ENCODE peak calls at places on chromosomes 6 and 20, in five cellular contexts. F is transverse colon, T is A549, A is GM12878, S is H54. I is an unnamed sample.

GRCh38 chr20:38201356-38201755 is 36.3 kb upstream of the TGM2 start:
- DNase-seq in T (peak; percentile 62), A (no peak), S (peak; percentile 68), F (no peak), I (no peak)

GRCh38 chr20:33092361-33092760 is 12.9 kb downstream of the BPIFB4 start:
- DNase-seq in S (no peak), F (no peak), T (no peak), A (no peak), I (no peak)

GRCh38 chr6:131116755-131117360 is 18.4 kb upstream of the AKAP7 start:
- DNase-seq in T (peak; percentile 29), S (no peak), A (no peak), F (no peak), I (no peak)

GRCh38 chr6:34358389-34358906 is 34.0 kb downstream of the NUDT3 start:
- DNase-seq in F (no peak), S (no peak), A (no peak), T (no peak), I (no peak)

GRCh38 chr6:112198582-112198981 is 55.8 kb downstream of the LAMA4 start:
- DNase-seq in S (no peak), A (no peak), T (no peak), F (no peak), I (no peak)

GRCh38 chr20:47070176-47070575 is 175.5 kb downstream of the EYA2 start:
- DNase-seq in F (no peak), T (no peak), A (no peak), S (no peak), I (no peak)

GRCh38 chr6:12012231-12012565 is at the start of gene HIVEP1:
- DNase-seq in S (no peak), T (no peak), F (no peak), A (no peak), I (no peak)

GRCh38 chr6:54617730-54618129 is 228.8 kb upstream of the FAM83B start:
- DNase-seq in T (no peak), A (no peak), F (no peak), S (no peak), I (no peak)

GRCh38 chr6:28167068-28167467 is 25.4 kb downstream of the ZKSCAN8 start:
- DNase-seq in A (no peak), S (peak; percentile 5), F (no peak), T (no peak), I (no peak)

GRCh38 chr6:18211338-18211737 is 53.0 kb downstream of the DEK start:
- DNase-seq in A (peak; percentile 91), S (no peak), F (no peak), T (no peak), I (no peak)

GRCh38 chr6:54737247-54737646 is 109.3 kb upstream of the FAM83B start:
- DNase-seq in F (no peak), A (no peak), T (no peak), S (peak; percentile 10), I (no peak)

GRCh38 chr6:45724511-45724910 is 291.1 kb downstream of the CLIC5 start:
- DNase-seq in F (no peak), T (no peak), S (peak; percentile 38), A (no peak), I (no peak)

GRCh38 chr20:47181056-47181862 is 175.2 kb downstream of the ZMYND8 start:
- DNase-seq in S (peak; percentile 78), A (no peak), F (peak; percentile 14), T (peak; percentile 92), I (no peak)

GRCh38 chr6:12545837-12546658 is 170.5 kb upstream of the PHACTR1 start:
- DNase-seq in S (peak; percentile 35), A (no peak), T (peak; percentile 40), F (no peak), I (no peak)

GRCh38 chr20:62782893-62783278 is 13.4 kb upstream of the MRGBP start:
- DNase-seq in S (no peak), A (no peak), F (no peak), T (no peak), I (no peak)

GRCh38 chr6:148240463-148240845 is 102.2 kb upstream of the SASH1 start:
- DNase-seq in T (no peak), A (no peak), S (no peak), F (no peak), I (no peak)

GRCh38 chr6:69976591-69977090 is 110.3 kb downstream of the COL19A1 start:
- DNase-seq in F (no peak), S (no peak), T (no peak), A (no peak), I (no peak)

GRCh38 chr6:151452750-151453427 is 963 bp upstream of the RMND1 start:
- DNase-seq in S (no peak), A (no peak), T (no peak), F (peak; percentile 33), I (no peak)

GRCh38 chr6:34953084-34954025 is 64.3 kb downstream of the ANKS1A start:
- DNase-seq in S (peak; percentile 16), A (no peak), F (peak; percentile 21), T (peak; percentile 53), I (no peak)

GRCh38 chr20:7496394-7497111 is 443.7 kb downstream of the HAO1 start:
- DNase-seq in F (no peak), S (no peak), T (no peak), A (no peak), I (no peak)

GRCh38 chr6:61809004-61809595 is 476.9 kb downstream of the KHDRBS2 start:
- DNase-seq in A (no peak), T (peak; percentile 0), S (no peak), F (no peak), I (no peak)

GRCh38 chr6:13554929-13555333 is 19.5 kb upstream of the SIRT5 start:
- DNase-seq in F (no peak), T (no peak), S (peak; percentile 74), A (no peak), I (no peak)

GRCh38 chr6:109626311-109626710 is 64.7 kb downstream of the AK9 start:
- DNase-seq in A (no peak), T (no peak), S (no peak), F (no peak), I (no peak)

GRCh38 chr20:20360464-20360863 is 7.4 kb upstream of the INSM1 start:
- DNase-seq in F (peak; percentile 54), T (peak; percentile 75), S (peak; percentile 72), A (no peak), I (no peak)

GRCh38 chr6:147970970-147971369 is 371.7 kb upstream of the SASH1 start:
- DNase-seq in F (no peak), A (no peak), T (no peak), S (no peak), I (no peak)

GRCh38 chr20:34522969-34523871 is 7.0 kb downstream of the DYNLRB1 start:
- DNase-seq in T (peak; percentile 57), A (no peak), F (peak; percentile 72), S (no peak), I (no peak)

GRCh38 chr20:38692436-38693411 is 31.6 kb upstream of the SLC32A1 start:
- DNase-seq in F (peak; percentile 26), S (peak; percentile 24), A (no peak), T (no peak), I (no peak)

GRCh38 chr6:36679043-36679821 is 718 bp downstream of the CDKN1A start:
- DNase-seq in A (no peak), T (no peak), S (peak; percentile 51), F (peak; percentile 69), I (no peak)
- TF ChIP-seq POLR2A in A (peak; percentile 73), T (no peak), S (no peak), F (no peak), I (no peak)

DNA sequence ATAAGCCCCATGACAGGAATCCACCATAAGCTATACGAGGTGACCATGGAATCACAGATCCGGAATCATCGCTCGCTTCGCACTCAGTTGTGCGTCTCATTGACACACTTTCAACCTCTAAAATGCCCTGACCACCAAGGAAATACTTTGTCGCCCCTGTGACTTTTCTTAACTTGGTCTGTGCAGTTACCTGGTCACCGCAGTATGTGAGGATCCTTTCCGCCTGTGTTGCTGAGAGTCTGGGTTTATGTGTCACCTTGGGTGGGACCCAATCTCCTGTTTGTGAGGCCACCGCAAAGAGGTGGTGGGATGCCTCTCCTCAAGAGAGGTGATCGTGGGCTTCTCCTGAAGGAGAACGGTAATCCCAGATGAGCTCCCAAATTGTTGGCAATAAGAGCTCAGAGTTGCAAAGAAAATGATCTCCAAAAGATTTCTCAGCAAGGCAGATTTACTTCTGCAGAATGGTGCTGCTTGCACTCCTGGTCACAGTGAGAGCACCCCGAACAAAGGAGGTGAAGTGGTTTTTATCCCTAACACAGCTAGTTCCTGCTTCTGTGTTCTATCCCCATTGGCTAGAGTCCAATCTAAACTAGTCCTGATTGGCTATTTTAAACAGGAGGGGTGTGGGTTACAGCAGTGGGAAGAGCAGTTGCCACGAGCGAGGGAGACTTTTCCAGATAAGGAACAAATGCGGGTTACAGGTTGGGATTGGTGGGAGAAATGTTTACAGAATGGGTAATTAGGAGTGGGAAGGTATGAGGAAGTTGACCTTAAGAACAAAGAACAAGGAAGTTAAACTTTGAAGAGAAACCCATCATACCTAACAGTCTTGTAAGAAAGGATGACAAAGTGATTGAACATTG is 9.1 kb upstream of the ZNFX1 start:
- DNase-seq in S (no peak), T (no peak), F (peak; percentile 10), A (no peak), I (no peak)
- TF ChIP-seq POLR2A in S (no peak), T (no peak), F (no peak), A (peak; percentile 71), I (no peak)

DNA sequence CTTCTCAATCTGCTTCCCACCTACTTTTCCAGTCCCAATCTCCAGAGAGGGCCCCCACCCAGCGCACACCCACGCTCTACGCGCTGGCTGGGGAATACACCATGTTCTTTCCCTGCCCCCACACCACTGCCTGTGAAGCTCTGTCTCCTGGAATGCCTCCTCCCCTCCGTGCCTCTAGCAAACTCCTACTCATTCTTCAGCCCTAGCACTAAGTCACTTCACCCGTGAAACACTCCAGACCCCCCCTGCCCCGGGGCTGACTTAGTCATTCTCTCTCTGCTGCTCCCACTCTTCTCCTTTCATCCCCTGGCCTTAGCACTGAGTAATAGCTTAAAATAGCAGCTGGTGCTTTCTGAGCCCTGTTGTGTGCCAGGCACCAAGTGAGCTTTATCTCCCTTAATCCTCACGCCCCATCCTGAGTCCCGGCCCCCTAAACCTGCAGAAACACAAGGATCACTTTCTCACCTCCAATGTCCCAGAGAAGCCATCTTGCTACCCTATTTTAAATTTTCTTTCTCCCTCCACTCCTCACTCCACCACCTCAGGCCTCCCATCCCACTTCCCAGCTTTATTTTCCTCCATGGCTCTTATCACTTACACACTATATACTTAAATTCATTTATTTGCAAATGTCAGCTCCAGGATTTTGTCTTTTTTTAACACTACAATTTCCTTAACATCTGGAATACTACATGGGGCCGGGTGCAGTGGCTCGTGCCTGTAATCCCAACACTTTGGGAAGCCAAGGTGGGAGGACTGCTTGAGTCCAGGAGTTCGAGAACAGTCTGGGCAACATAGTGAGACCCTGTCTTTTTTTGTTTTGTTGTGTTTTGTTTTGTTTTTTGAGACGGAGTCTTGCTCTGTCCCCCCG is 6.3 kb upstream of the PARD6B start:
- DNase-seq in A (no peak), F (peak; percentile 53), S (peak; percentile 90), T (peak; percentile 73), I (no peak)
- TF ChIP-seq POLR2A in A (no peak), F (no peak), S (no peak), T (no peak), I (no peak)

GRCh38 chr20:59042151-59042795 is at the start of gene PRELID3B:
- DNase-seq in S (no peak), T (peak; percentile 30), F (peak; percentile 64), A (no peak), I (no peak)
- TF ChIP-seq POLR2A in S (no peak), T (peak; percentile 24), F (peak; percentile 88), A (peak; percentile 78), I (peak; percentile 33)

GRCh38 chr20:3768342-3769130 is 983 bp upstream of the ADISSP start:
- DNase-seq in S (peak; percentile 82), F (peak; percentile 77), A (no peak), T (peak; percentile 89), I (no peak)
- TF ChIP-seq POLR2A in S (peak; percentile 13), F (no peak), A (no peak), T (peak; percentile 15), I (no peak)

I was measured in esophagus squamous epithelium.